ENCODE peak calls at places on chromosomes 4 and X, in eight cellular contexts. J is astrocyte of the spinal cord, X is nephron progenitor cell, D is adipocyte, N is PC-3, E is fibroblast of lung, F is NCI-H2029, L is SW480. Q is an unnamed sample.

GRCh38 chrX:150649096-150649870 is 43.9 kb upstream of the MTMR1 start:
- DNase-seq in J (peak; percentile 45), X (no peak), D (peak; percentile 47), N (peak; percentile 1), E (peak; percentile 68), F (peak; percentile 7), L (no peak), Q (peak; percentile 56)

GRCh38 chr4:144591401-144591800 is 54.6 kb upstream of the HHIP start:
- DNase-seq in J (peak; percentile 87), X (no peak), D (peak; percentile 78), N (peak; percentile 74), E (peak; percentile 83), F (peak; percentile 58), L (no peak), Q (peak; percentile 93)

GRCh38 chr4:8231551-8232049 is 32.5 kb downstream of the SH3TC1 start:
- DNase-seq in J (no peak), X (no peak), D (no peak), N (no peak), E (no peak), F (no peak), L (no peak), Q (no peak)

GRCh38 chr4:20901851-20902250 is 201.6 kb downstream of the PACRGL start:
- DNase-seq in J (no peak), X (no peak), D (no peak), N (no peak), E (no peak), F (no peak), L (no peak), Q (no peak)

GRCh38 chr4:168715889-168716288 is 219.0 kb downstream of the PALLD start:
- DNase-seq in J (no peak), X (no peak), D (no peak), N (no peak), E (no peak), F (no peak), L (no peak), Q (no peak)

GRCh38 chr4:78863991-78864390 is 75.2 kb downstream of the PAQR3 start:
- DNase-seq in J (no peak), X (no peak), D (no peak), N (no peak), E (no peak), F (no peak), L (no peak), Q (no peak)

GRCh38 chrX:151153086-151153485 is 23.3 kb upstream of the GPR50 start:
- DNase-seq in J (peak; percentile 24), X (peak; percentile 39), D (peak; percentile 69), N (peak; percentile 74), E (peak; percentile 37), F (no peak), L (peak; percentile 41), Q (peak; percentile 4)

GRCh38 chr4:11446156-11446811 is 17.6 kb upstream of the HS3ST1 start:
- DNase-seq in J (peak; percentile 64), X (no peak), D (peak; percentile 1), N (peak; percentile 5), E (peak; percentile 56), F (no peak), L (no peak), Q (peak; percentile 58)

GRCh38 chr4:174218127-174218790 is 65.2 kb downstream of the FBXO8 start:
- DNase-seq in J (no peak), X (peak; percentile 30), D (peak; percentile 34), N (no peak), E (peak; percentile 6), F (no peak), L (no peak), Q (peak; percentile 30)

GRCh38 chr4:166134285-166134684 is 261.2 kb downstream of the TLL1 start:
- DNase-seq in J (no peak), X (no peak), D (no peak), N (no peak), E (no peak), F (no peak), L (no peak), Q (no peak)

GRCh38 chrX:130704053-130705038 is 198.7 kb downstream of the ENOX2 start:
- DNase-seq in J (peak; percentile 18), X (no peak), D (peak; percentile 54), N (peak; percentile 66), E (peak; percentile 47), F (no peak), L (no peak), Q (peak; percentile 52)

GRCh38 chrX:1264556-1264955 is 4.1 kb upstream of the CSF2RA start:
- DNase-seq in J (no peak), X (no peak), D (no peak), N (peak; percentile 53), E (no peak), F (no peak), L (peak; percentile 28), Q (no peak)

GRCh38 chr4:86640469-86640868 is 46.4 kb downstream of the PTPN13 start:
- DNase-seq in J (peak; percentile 25), X (no peak), D (no peak), N (peak; percentile 28), E (peak; percentile 37), F (no peak), L (peak; percentile 2), Q (peak; percentile 11)

GRCh38 chr4:121373841-121374240 is 7.0 kb downstream of the QRFPR start:
- DNase-seq in J (no peak), X (no peak), D (no peak), N (no peak), E (no peak), F (no peak), L (no peak), Q (no peak)

GRCh38 chr4:7165874-7166201 is 26.5 kb upstream of the SORCS2 start:
- DNase-seq in J (no peak), X (no peak), D (no peak), N (no peak), E (no peak), F (no peak), L (no peak), Q (no peak)

GRCh38 chr4:169658196-169658595 is 37.8 kb downstream of the CLCN3 start:
- DNase-seq in J (no peak), X (no peak), D (no peak), N (peak; percentile 50), E (no peak), F (no peak), L (no peak), Q (no peak)

GRCh38 chr4:113838421-113838820 is 76.9 kb upstream of the CAMK2D start:
- DNase-seq in J (no peak), X (no peak), D (no peak), N (no peak), E (no peak), F (no peak), L (no peak), Q (no peak)

GRCh38 chr4:102994803-102995202 is 24.7 kb downstream of the SLC9B1 start:
- DNase-seq in J (no peak), X (no peak), D (no peak), N (no peak), E (no peak), F (no peak), L (no peak), Q (no peak)

GRCh38 chr4:15677507-15677988 is 4.1 kb upstream of the FAM200B start:
- DNase-seq in J (peak; percentile 57), X (no peak), D (peak; percentile 24), N (peak; percentile 94), E (peak; percentile 74), F (no peak), L (peak; percentile 40), Q (peak; percentile 60)

GRCh38 chr4:48341776-48342558 is 638 bp downstream of the SLAIN2 start:
- DNase-seq in J (peak; percentile 36), X (peak; percentile 81), D (peak; percentile 75), N (peak; percentile 22), E (peak; percentile 51), F (peak; percentile 27), L (peak; percentile 42), Q (peak; percentile 27)

GRCh38 chrX:136192135-136192534 is 44.8 kb downstream of the FHL1 start:
- DNase-seq in J (no peak), X (no peak), D (no peak), N (no peak), E (no peak), F (no peak), L (no peak), Q (no peak)

GRCh38 chrX:139204903-139205667 is 325.5 kb upstream of the F9 start:
- DNase-seq in J (no peak), X (peak; percentile 70), D (peak; percentile 1), N (peak; percentile 58), E (peak; percentile 59), F (no peak), L (peak; percentile 58), Q (no peak)

GRCh38 chr4:89788243-89789072 is 48.5 kb downstream of the SNCA start:
- DNase-seq in J (peak; percentile 24), X (peak; percentile 5), D (peak; percentile 54), N (no peak), E (peak; percentile 48), F (peak; percentile 40), L (no peak), Q (peak; percentile 95)

GRCh38 chr4:101252721-101253120 is 94.6 kb downstream of the PPP3CA start:
- DNase-seq in J (no peak), X (no peak), D (no peak), N (no peak), E (peak; percentile 22), F (no peak), L (no peak), Q (no peak)

GRCh38 chr4:52051615-52052474 is 741 bp downstream of the SPATA18 start:
- DNase-seq in J (peak; percentile 91), X (peak; percentile 70), D (peak; percentile 90), N (no peak), E (peak; percentile 93), F (no peak), L (no peak), Q (peak; percentile 91)

GRCh38 chr4:3767569-3768288 is 1.5 kb downstream of the ADRA2C start:
- DNase-seq in J (peak; percentile 2), X (peak; percentile 59), D (no peak), N (no peak), E (peak; percentile 23), F (peak; percentile 43), L (peak; percentile 86), Q (peak; percentile 7)

GRCh38 chr4:69610484-69610883 is 29.0 kb downstream of the UGT2A2 start:
- DNase-seq in J (no peak), X (no peak), D (no peak), N (no peak), E (no peak), F (no peak), L (no peak), Q (no peak)

GRCh38 chr4:80989921-80990544 is 40.5 kb upstream of the BMP3 start:
- DNase-seq in J (peak; percentile 73), X (peak; percentile 15), D (peak; percentile 86), N (peak; percentile 80), E (peak; percentile 51), F (peak; percentile 6), L (peak; percentile 43), Q (peak; percentile 80)

GRCh38 chrX:632391-633042 is 1.9 kb downstream of the SHOX start:
- DNase-seq in J (no peak), X (peak; percentile 47), D (no peak), N (no peak), E (no peak), F (no peak), L (no peak), Q (no peak)